ENCODE peak calls at places on chromosomes 12 and 14, in ten cellular contexts. Y is mucosa of gallbladder; Q is AG20443; T is EL; X is amygdala; R is cardiac fibroblast; P is activated T-cell treated with anti-CD3 and anti-CD28 coated beads, Interleukin-2, amount 50 U/mL, for 72 hours; U is iPS-NIHi11; K is astrocyte; J is HuH-7.5. L is an unnamed sample.

GRCh38 chr12:51246254-51246853 is 7.7 kb downstream of the DAZAP2 start:
- DNase-seq in X (no peak), P (peak), J (no peak), T (peak), U (no peak), K (peak), Y (peak), Q (peak), R (peak), L (no peak)

GRCh38 chr12:97404549-97404948 is 58.1 kb upstream of the RMST start:
- DNase-seq in Q (peak), K (peak), P (peak), U (peak), T (peak), X (peak), R (peak), Y (peak), J (peak), L (no peak)

GRCh38 chr12:24905431-24905830 is 43.5 kb downstream of the BCAT1 start:
- DNase-seq in U (no peak), Q (no peak), J (no peak), K (peak), T (no peak), P (no peak), R (no peak), Y (no peak), X (no peak), L (no peak)

GRCh38 chr14:50362791-50363733 is 33.6 kb downstream of the CDKL1 start:
- DNase-seq in J (no peak), T (no peak), K (no peak), Q (no peak), Y (no peak), R (peak), U (no peak), P (peak), X (no peak), L (no peak)

GRCh38 chr14:91744068-91744480 is 12.2 kb upstream of the CATSPERB start:
- DNase-seq in U (no peak), T (no peak), X (no peak), Q (no peak), Y (peak), R (no peak), J (no peak), K (no peak), P (peak), L (no peak)

GRCh38 chr12:121278450-121279375 is 17.8 kb downstream of the CAMKK2 start:
- DNase-seq in X (no peak), J (no peak), Y (peak), R (peak), U (no peak), P (no peak), Q (peak), T (peak), K (peak), L (no peak)

GRCh38 chr12:50003595-50003994 is 21.7 kb downstream of the RACGAP1 start:
- DNase-seq in T (no peak), K (peak), Y (no peak), U (no peak), X (no peak), J (no peak), P (no peak), Q (no peak), R (peak), L (no peak)

GRCh38 chr14:89598548-89599186 is 181.6 kb upstream of the FOXN3 start:
- DNase-seq in X (no peak), Q (no peak), J (no peak), Y (no peak), K (no peak), R (peak), U (no peak), P (no peak), T (no peak), L (no peak)

GRCh38 chr14:75969891-75970290 is 11.9 kb downstream of the TGFB3 start:
- DNase-seq in U (no peak), J (no peak), Y (no peak), T (no peak), Q (no peak), R (no peak), P (no peak), X (no peak), K (no peak), L (no peak)

GRCh38 chr12:46455648-46456352 is 83.2 kb upstream of the SLC38A2 start:
- DNase-seq in U (peak), Q (no peak), Y (no peak), J (no peak), T (no peak), X (no peak), K (peak), R (no peak), P (no peak), L (no peak)

GRCh38 chr12:27382126-27382795 is 49.6 kb downstream of the BMAL2 start:
- DNase-seq in X (no peak), U (no peak), T (peak), J (no peak), P (no peak), Q (peak), Y (no peak), K (no peak), R (no peak), L (no peak)

GRCh38 chr14:35229495-35230089 is 62.6 kb upstream of the PSMA6 start:
- DNase-seq in J (peak), P (no peak), T (no peak), Y (no peak), R (peak), U (no peak), K (no peak), Q (no peak), X (no peak), L (no peak)

GRCh38 chr14:23800811-23801210 is 152.8 kb upstream of the DHRS4 start:
- DNase-seq in U (no peak), J (no peak), K (no peak), P (no peak), Y (no peak), T (no peak), X (no peak), R (no peak), Q (no peak), L (no peak)

GRCh38 chr14:105045710-105046326 is 19.4 kb downstream of the GPR132 start:
- DNase-seq in Q (peak), P (peak), U (peak), J (peak), K (no peak), R (peak), Y (peak), X (peak), T (peak), L (no peak)

GRCh38 chr14:99304208-99304607 is 32.2 kb upstream of the BCL11B start:
- DNase-seq in P (no peak), Q (no peak), X (no peak), T (no peak), J (no peak), U (no peak), Y (no peak), K (no peak), R (no peak), L (no peak)

GRCh38 chr12:128807161-128807724 is 16.5 kb downstream of the SLC15A4 start:
- DNase-seq in X (no peak), P (no peak), Y (no peak), R (no peak), Q (no peak), J (no peak), U (no peak), T (no peak), K (no peak), L (no peak)

GRCh38 chr12:120230326-120230973 is 29.5 kb upstream of the RPLP0 start:
- DNase-seq in J (no peak), P (no peak), U (peak), R (peak), X (no peak), K (peak), Q (peak), T (peak), Y (peak), L (no peak)

GRCh38 chr14:34781242-34781641 is 66.8 kb upstream of the CFL2 start:
- DNase-seq in J (no peak), R (peak), Q (peak), K (peak), X (no peak), T (peak), U (no peak), P (no peak), Y (no peak), L (no peak)

GRCh38 chr14:40393143-40393542 is 960.9 kb upstream of the FBXO33 start:
- DNase-seq in X (no peak), P (no peak), J (no peak), K (no peak), Q (no peak), Y (no peak), U (no peak), R (no peak), T (no peak), L (no peak)

GRCh38 chr14:64778114-64778754 is 74.0 kb downstream of the PLEKHG3 start:
- DNase-seq in T (no peak), K (no peak), Y (no peak), R (peak), P (no peak), X (no peak), U (no peak), Q (no peak), J (no peak), L (no peak)

GRCh38 chr14:99731536-99732435 is 47.7 kb downstream of the CYP46A1 start:
- DNase-seq in J (no peak), T (peak), P (no peak), X (no peak), R (no peak), Y (no peak), K (no peak), Q (no peak), U (no peak), L (no peak)

GRCh38 chr14:49250109-49250508 is 336.1 kb downstream of the RPS29 start:
- DNase-seq in K (peak), P (no peak), T (peak), J (no peak), Y (no peak), U (no peak), R (peak), Q (peak), X (no peak), L (no peak)

GRCh38 chr12:27305673-27306504 is 26.7 kb upstream of the BMAL2 start:
- DNase-seq in U (no peak), R (peak), J (no peak), K (peak), Y (no peak), T (peak), Q (peak), X (no peak), P (no peak), L (no peak)

GRCh38 chr12:53453953-53454640 is 2.2 kb downstream of the PCBP2 start:
- DNase-seq in P (no peak), K (no peak), T (no peak), Q (no peak), R (no peak), Y (no peak), U (no peak), J (no peak), X (no peak), L (no peak)

GRCh38 chr14:69657961-69658360 is 46.6 kb downstream of the SUSD6 start:
- DNase-seq in T (no peak), J (no peak), P (no peak), Y (peak), U (peak), Q (peak), K (peak), R (peak), X (no peak), L (no peak)

GRCh38 chr12:21677622-21678277 is 20.1 kb upstream of the LDHB start:
- DNase-seq in R (no peak), Y (no peak), U (no peak), Q (peak), P (peak), X (no peak), J (no peak), K (no peak), T (no peak), L (no peak)

GRCh38 chr12:62866451-62867082 is 68.4 kb downstream of the PPM1H start:
- DNase-seq in K (peak), Y (no peak), J (peak), Q (peak), P (no peak), X (no peak), T (peak), R (peak), U (peak), L (no peak)

GRCh38 chr12:51217133-51217967 is 512 bp downstream of the POU6F1 start:
- DNase-seq in P (peak), K (no peak), J (peak), R (peak), Y (peak), X (peak), Q (peak), T (peak), U (peak), L (no peak)

GRCh38 chr12:81167694-81168093 is 89.8 kb downstream of the ACSS3 start:
- DNase-seq in X (no peak), K (peak), P (no peak), U (no peak), Q (peak), J (no peak), R (peak), Y (no peak), T (peak), L (no peak)

GRCh38 chr12:68048648-68049297 is 59.5 kb downstream of the IFNG-AS1 start:
- DNase-seq in R (no peak), J (no peak), Q (no peak), Y (no peak), X (no peak), P (no peak), T (no peak), K (no peak), U (no peak), L (no peak)

GRCh38 chr14:103943673-103944072 is 1.3 kb upstream of the RD3L start:
- DNase-seq in Y (no peak), T (no peak), R (no peak), U (no peak), J (no peak), X (no peak), P (no peak), Q (no peak), K (no peak), L (no peak)

GRCh38 chr12:76329163-76329562 is 19.1 kb downstream of the BBS10 start:
- DNase-seq in R (peak), T (peak), K (peak), U (peak), Q (peak), P (no peak), J (no peak), Y (no peak), X (no peak), L (no peak)